ENCODE peak calls at places on chromosomes 12 and 14, in ten cellular contexts. G, T, S, U, H, Y, D, N, P and A are unnamed samples.

GRCh38 chr12:123488539-123489230 is 30.7 kb downstream of the SNRNP35 start:
- DNase-seq in Y (no peak), N (no peak), P (no peak), D (peak; percentile 38), U (no peak), S (no peak), T (no peak), G (no peak), H (no peak), A (no peak)

GRCh38 chr12:123064356-123064755 is 83.9 kb downstream of the ARL6IP4 start:
- DNase-seq in N (peak; percentile 84), T (no peak), H (no peak), G (peak; percentile 87), Y (no peak), U (no peak), P (peak; percentile 86), D (peak; percentile 90), S (peak; percentile 36), A (no peak)

GRCh38 chr12:120290541-120291312 is 976 bp downstream of the RNU4-2 start:
- DNase-seq in D (peak; percentile 41), P (peak; percentile 60), S (peak; percentile 38), N (peak; percentile 69), Y (peak; percentile 49), T (no peak), U (no peak), H (peak; percentile 74), G (peak; percentile 43), A (peak; percentile 56)

GRCh38 chr12:120693848-120694247 is 6.9 kb downstream of the MLEC start:
- DNase-seq in G (no peak), N (no peak), Y (no peak), T (no peak), S (no peak), H (no peak), P (no peak), U (no peak), D (no peak), A (no peak)

GRCh38 chr14:105193916-105194782 is 13.0 kb upstream of the NUDT14 start:
- DNase-seq in Y (no peak), T (no peak), D (no peak), P (no peak), U (no peak), G (no peak), H (no peak), S (no peak), N (no peak), A (no peak)

GRCh38 chr12:115451151-115451784 is 767.3 kb upstream of the TBX3 start:
- DNase-seq in P (no peak), D (no peak), N (no peak), Y (no peak), U (no peak), G (no peak), H (no peak), S (no peak), T (no peak), A (no peak)

GRCh38 chr12:119198440-119198839 is 19.7 kb downstream of the HSPB8 start:
- DNase-seq in Y (no peak), T (no peak), P (no peak), N (no peak), S (no peak), U (no peak), H (no peak), D (no peak), G (no peak), A (no peak)

GRCh38 chr14:36524220-36524837 is 4.3 kb upstream of the NKX2-1 start:
- DNase-seq in N (no peak), P (no peak), Y (no peak), U (no peak), D (no peak), T (no peak), H (no peak), G (no peak), S (no peak), A (no peak)

GRCh38 chr12:32264995-32265394 is 134.4 kb upstream of the FGD4 start:
- DNase-seq in P (no peak), N (no peak), T (no peak), U (no peak), H (no peak), S (no peak), D (no peak), Y (no peak), G (no peak), A (no peak)

GRCh38 chr12:32266756-32267155 is 132.6 kb upstream of the FGD4 start:
- DNase-seq in H (no peak), N (no peak), G (no peak), S (no peak), Y (no peak), U (no peak), P (no peak), D (no peak), T (no peak), A (no peak)

GRCh38 chr12:32265920-32266319 is 133.4 kb upstream of the FGD4 start:
- DNase-seq in U (no peak), T (no peak), Y (no peak), D (no peak), N (no peak), H (no peak), G (no peak), S (no peak), P (no peak), A (no peak)

GRCh38 chr12:32261638-32262037 is 137.7 kb upstream of the FGD4 start:
- DNase-seq in N (no peak), U (no peak), Y (no peak), S (no peak), H (peak; percentile 53), P (no peak), D (no peak), G (no peak), T (peak; percentile 29), A (no peak)

DNA sequence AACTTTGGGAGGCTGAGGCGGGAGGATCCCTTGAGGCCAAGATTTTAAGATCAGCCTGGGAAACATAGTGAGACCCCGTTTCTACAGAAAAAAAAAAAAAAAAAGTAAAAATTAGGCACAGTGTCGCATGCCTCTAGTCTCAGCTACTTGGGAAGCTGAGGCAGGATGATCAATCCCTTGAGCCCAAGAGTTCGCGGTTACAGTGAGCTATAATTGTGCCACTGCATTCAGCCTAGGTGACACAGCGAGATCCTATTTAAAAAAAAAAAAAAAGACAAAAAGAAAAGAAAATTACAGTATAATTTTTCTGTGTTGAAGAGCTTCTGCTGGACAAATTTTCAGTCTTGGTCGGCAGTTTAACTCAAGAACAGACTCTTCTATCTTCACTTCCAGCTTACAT is 133.9 kb upstream of the FGD4 start:
- DNase-seq in G (no peak), H (no peak), N (no peak), P (no peak), S (no peak), Y (no peak), U (no peak), D (no peak), T (no peak), A (no peak)
- TF ChIP-seq POLR2A in G (no peak), H (no peak), N (no peak), P (no peak), S (no peak), Y (no peak), U (no peak), D (no peak), T (no peak), A (no peak)

GRCh38 chr12:18222699-18223098 is 38.6 kb upstream of the PIK3C2G start:
- DNase-seq in G (no peak), S (no peak), Y (no peak), P (no peak), D (no peak), N (no peak), H (no peak), U (no peak), T (no peak), A (no peak)

GRCh38 chr12:18221726-18222125 is 39.6 kb upstream of the PIK3C2G start:
- DNase-seq in T (no peak), G (no peak), P (no peak), H (no peak), D (no peak), Y (no peak), U (no peak), N (no peak), S (no peak), A (no peak)

GRCh38 chr12:18224745-18225144 is 36.6 kb upstream of the PIK3C2G start:
- DNase-seq in U (no peak), S (no peak), P (no peak), H (peak; percentile 36), N (no peak), T (no peak), G (no peak), Y (no peak), D (no peak), A (no peak)
- TF ChIP-seq CTCF in U (peak; percentile 34), S (peak; percentile 23), P (peak; percentile 59), H (peak; percentile 46), N (no peak), T (no peak), G (no peak), Y (no peak), D (no peak), A (no peak)

GRCh38 chr12:4227046-4227445 is 46.5 kb upstream of the CCND2 start:
- DNase-seq in U (no peak), H (no peak), S (no peak), P (no peak), G (no peak), T (no peak), Y (no peak), D (no peak), N (no peak), A (no peak)

GRCh38 chr12:4228122-4228580 is 45.4 kb upstream of the CCND2 start:
- DNase-seq in U (no peak), N (no peak), D (no peak), S (no peak), P (no peak), Y (no peak), H (no peak), G (no peak), T (peak; percentile 17), A (no peak)

GRCh38 chr12:4225571-4225970 is 48.0 kb upstream of the CCND2 start:
- DNase-seq in H (no peak), U (no peak), N (no peak), G (no peak), T (no peak), D (no peak), Y (no peak), P (no peak), S (no peak), A (no peak)

GRCh38 chr12:4230526-4230925 is 43.0 kb upstream of the CCND2 start:
- DNase-seq in D (no peak), P (no peak), H (no peak), N (no peak), S (no peak), Y (no peak), U (no peak), T (no peak), G (no peak), A (no peak)
- H3K4me1 ChIP-seq in D (no peaks in the 10 kb centered on the region), P (no peaks in the 10 kb centered on the region), H (no peaks in the 10 kb centered on the region), N (no peaks in the 10 kb centered on the region), S (no peaks in the 10 kb centered on the region), Y (no peaks in the 10 kb centered on the region), U (no peaks in the 10 kb centered on the region), T (no peaks in the 10 kb centered on the region), G (no peaks in the 10 kb centered on the region), A (no peaks in the 10 kb centered on the region)

GRCh38 chr12:125491585-125491984 is 426.4 kb downstream of the AACS start:
- DNase-seq in P (no peak), D (no peak), T (no peak), S (no peak), N (no peak), Y (no peak), H (no peak), U (no peak), G (no peak), A (no peak)

GRCh38 chr12:125493704-125494308 is 428.6 kb downstream of the AACS start:
- DNase-seq in P (no peak), U (no peak), Y (no peak), H (no peak), G (no peak), N (no peak), D (no peak), T (no peak), S (no peak), A (no peak)

GRCh38 chr12:125492354-125493270 is 427.4 kb downstream of the AACS start:
- DNase-seq in U (no peak), N (no peak), H (no peak), T (no peak), P (no peak), G (no peak), Y (no peak), S (no peak), D (no peak), A (no peak)
- TF ChIP-seq POLR2A in U (no peak), N (no peak), H (no peak), T (no peak), P (no peak), G (no peak), Y (no peak), S (no peak), D (no peak), A (no peak)